ENCODE peak calls at places on chromosomes 3 and 15, in four cellular contexts. X is lower leg skin; G is NCI-H69; N is activated naive CD4-positive, alpha-beta T cell treated with anti-CD3 and anti-CD28 coated beads, Interleukin-2, amount 50 U/mL, for 72 hours. C is an unnamed sample.

GRCh38 chr15:37931321-37931720 is 3.1 kb upstream of the TMCO5A start:
- DNase-seq in G (no peak), N (no peak), X (no peak), C (no peak)

GRCh38 chr15:72599855-72600464 is 54.5 kb upstream of the GOLGA6B start:
- DNase-seq in X (no peak), G (peak), N (peak), C (peak)

GRCh38 chr3:58627580-58627894 is 39.0 kb downstream of the FAM3D start:
- DNase-seq in X (no peak), G (peak), N (no peak), C (no peak)

GRCh38 chr3:153162513-153163348 is 705 bp downstream of the RAP2B start:
- DNase-seq in N (peak), X (peak), G (peak), C (peak)

GRCh38 chr3:13157986-13158385 is 84.8 kb upstream of the IQSEC1 start:
- DNase-seq in G (no peak), X (no peak), N (no peak), C (no peak)

GRCh38 chr15:76987896-76988860 is 6.7 kb upstream of the PSTPIP1 start:
- DNase-seq in N (peak), X (peak), G (no peak), C (no peak)

GRCh38 chr3:67981077-67981476 is 326.7 kb upstream of the SUCLG2 start:
- DNase-seq in N (no peak), G (no peak), X (no peak), C (no peak)

GRCh38 chr3:43998374-43998840 is 243.3 kb upstream of the TOPAZ1 start:
- DNase-seq in X (peak), G (no peak), N (no peak), C (peak)

GRCh38 chr3:101695779-101696372 is 9.4 kb upstream of the RPL24 start:
- DNase-seq in N (peak), G (no peak), X (no peak), C (peak)

GRCh38 chr3:113096158-113096893 is 105.5 kb downstream of the GTPBP8 start:
- DNase-seq in N (no peak), G (no peak), X (no peak), C (no peak)

GRCh38 chr3:159039286-159039685 is 237.4 kb downstream of the MFSD1 start:
- DNase-seq in G (no peak), X (no peak), N (no peak), C (no peak)

GRCh38 chr15:29070471-29071192 is 184.9 kb downstream of the APBA2 start:
- DNase-seq in G (peak), N (no peak), X (peak), C (no peak)

GRCh38 chr3:177538064-177538742 is 340.9 kb upstream of the TBL1XR1 start:
- DNase-seq in X (no peak), N (no peak), G (no peak), C (no peak)

GRCh38 chr3:60708191-60708975 is 542.9 kb downstream of the FHIT start:
- DNase-seq in X (no peak), G (peak), N (no peak), C (peak)

GRCh38 chr3:31288641-31289100 is 244.1 kb upstream of the STT3B start:
- DNase-seq in G (peak), X (no peak), N (peak), C (peak)

GRCh38 chr3:168096210-168096795 is 579 bp upstream of the GOLIM4 start:
- DNase-seq in G (peak), N (peak), X (peak), C (peak)

C was measured in left kidney.